ENCODE peak calls at places on chromosomes 12 and 14, in nine cellular contexts. G, K, O, V, J, D, C, T and Q are unnamed samples.

GRCh38 chr12:26971963-26972362 is 33.7 kb downstream of the FGFR1OP2 start:
- DNase-seq in G (no peak), K (no peak), O (peak), V (peak), J (peak), D (no peak), C (peak), T (peak), Q (no peak)

GRCh38 chr12:849192-849527 is 96.8 kb downstream of the WNK1 start:
- DNase-seq in G (no peak), K (no peak), O (no peak), V (no peak), J (no peak), D (no peak), C (no peak), T (no peak), Q (no peak)

GRCh38 chr12:6183689-6184441 is 16.3 kb upstream of the CD9 start:
- DNase-seq in G (no peak), K (no peak), O (no peak), V (no peak), J (no peak), D (peak), C (no peak), T (no peak), Q (no peak)

GRCh38 chr12:124389537-124390441 is 94.9 kb downstream of the RFLNA start:
- DNase-seq in G (no peak), K (peak), O (no peak), V (no peak), J (no peak), D (no peak), C (no peak), T (no peak), Q (no peak)

GRCh38 chr12:52533686-52534470 is 13.7 kb upstream of the KRT5 start:
- DNase-seq in G (peak), K (no peak), O (no peak), V (no peak), J (no peak), D (no peak), C (no peak), T (no peak), Q (no peak)

GRCh38 chr12:101854747-101855146 is 22.6 kb upstream of the DRAM1 start:
- DNase-seq in G (no peak), K (no peak), O (no peak), V (no peak), J (no peak), D (no peak), C (no peak), T (peak), Q (no peak)

GRCh38 chr12:112314981-112315380 is 67.2 kb downstream of the HECTD4 start:
- DNase-seq in G (no peak), K (no peak), O (no peak), V (no peak), J (no peak), D (peak), C (no peak), T (no peak), Q (no peak)

GRCh38 chr12:12779529-12779928 is 5.9 kb upstream of the APOLD1 start:
- DNase-seq in G (no peak), K (no peak), O (no peak), V (no peak), J (no peak), D (peak), C (no peak), T (no peak), Q (peak)

GRCh38 chr14:102917056-102917385 is 5.4 kb upstream of the AMN start:
- DNase-seq in G (no peak), K (no peak), O (no peak), V (no peak), J (no peak), D (no peak), C (no peak), T (no peak), Q (no peak)

GRCh38 chr14:91955168-91955567 is 7.7 kb upstream of the FBLN5 start:
- DNase-seq in G (no peak), K (no peak), O (no peak), V (no peak), J (no peak), D (no peak), C (no peak), T (no peak), Q (no peak)

GRCh38 chr12:82691513-82691912 is 4.8 kb downstream of the TMTC2 start:
- DNase-seq in G (no peak), K (no peak), O (no peak), V (no peak), J (no peak), D (no peak), C (no peak), T (no peak), Q (no peak)

GRCh38 chr12:44088647-44089046 is 252.8 kb downstream of the TMEM117 start:
- DNase-seq in G (no peak), K (no peak), O (no peak), V (no peak), J (no peak), D (no peak), C (no peak), T (no peak), Q (no peak)

GRCh38 chr12:123780956-123781355 is 18.9 kb downstream of the DNAH10 start:
- DNase-seq in G (no peak), K (no peak), O (no peak), V (no peak), J (no peak), D (no peak), C (no peak), T (no peak), Q (no peak)

GRCh38 chr12:5493018-5493417 is 61.1 kb downstream of the NTF3 start:
- DNase-seq in G (no peak), K (peak), O (no peak), V (no peak), J (no peak), D (no peak), C (no peak), T (no peak), Q (no peak)

GRCh38 chr12:94289551-94290312 is 141.4 kb downstream of the PLXNC1 start:
- DNase-seq in G (no peak), K (no peak), O (no peak), V (no peak), J (no peak), D (peak), C (no peak), T (no peak), Q (no peak)

GRCh38 chr14:92224348-92224954 is 98.5 kb upstream of the SLC24A4 start:
- DNase-seq in G (no peak), K (no peak), O (no peak), V (no peak), J (no peak), D (no peak), C (no peak), T (no peak), Q (no peak)

GRCh38 chr14:74855021-74855420 is 20.9 kb downstream of the PROX2 start:
- DNase-seq in G (no peak), K (no peak), O (no peak), V (no peak), J (no peak), D (no peak), C (no peak), T (no peak), Q (no peak)

GRCh38 chr14:103164786-103165185 is 41.5 kb downstream of the TNFAIP2 start:
- DNase-seq in G (no peak), K (no peak), O (no peak), V (no peak), J (no peak), D (no peak), C (no peak), T (no peak), Q (no peak)

GRCh38 chr14:87687338-87687876 is 305.6 kb downstream of the GALC start:
- DNase-seq in G (no peak), K (no peak), O (no peak), V (no peak), J (no peak), D (no peak), C (no peak), T (no peak), Q (no peak)

GRCh38 chr12:42486407-42486806 is 103.1 kb downstream of the PRICKLE1 start:
- DNase-seq in G (no peak), K (no peak), O (no peak), V (no peak), J (no peak), D (no peak), C (no peak), T (no peak), Q (no peak)

GRCh38 chr14:27391331-27391730 is 793.5 kb upstream of the NOVA1 start:
- DNase-seq in G (no peak), K (no peak), O (no peak), V (no peak), J (no peak), D (no peak), C (no peak), T (no peak), Q (no peak)

GRCh38 chr12:5787828-5788227 is 157.2 kb downstream of the ANO2 start:
- DNase-seq in G (no peak), K (no peak), O (no peak), V (no peak), J (no peak), D (no peak), C (no peak), T (no peak), Q (no peak)

GRCh38 chr14:54529811-54530210 is 20.1 kb downstream of the CGRRF1 start:
- DNase-seq in G (no peak), K (no peak), O (no peak), V (no peak), J (no peak), D (peak), C (no peak), T (no peak), Q (no peak)

GRCh38 chr12:58541300-58541690 is 379.0 kb downstream of the LRIG3 start:
- DNase-seq in G (no peak), K (no peak), O (no peak), V (no peak), J (no peak), D (no peak), C (no peak), T (no peak), Q (no peak)